ENCODE peak calls at places on chromosomes 6 and 20, in eight cellular contexts. L is CD8-positive, alpha-beta T cell; F is cardiac muscle cell; G is transverse colon; I is osteoblast; C is hepatocyte; R is PC-3; V is body of pancreas. O is an unnamed sample. For H3K4me1 and H3K27me3, the result is how much of the 10 kb centered on the place peaks cover.

GRCh38 chr6:159163901-159164370 is 5.3 kb upstream of the FNDC1 start:
- DNase-seq in L (no peak), F (peak), G (no peak), I (peak), C (peak), R (no peak), V (no peak), O (no peak)

GRCh38 chr6:42960243-42961019 is at the start of gene GNMT:
- DNase-seq in L (peak), F (peak), G (peak), I (peak), C (peak), R (peak), V (peak), O (peak)

GRCh38 chr6:132194529-132194928 is 206.7 kb downstream of the MOXD1 start:
- DNase-seq in L (no peak), F (no peak), G (no peak), I (no peak), C (no peak), R (no peak), V (no peak), O (no peak)

GRCh38 chr6:105954148-105954547 is 132.0 kb upstream of the PRDM1 start:
- DNase-seq in L (no peak), F (no peak), G (peak), I (no peak), C (peak), R (no peak), V (no peak), O (no peak)

GRCh38 chr20:52191132-52191435 is 495 bp downstream of the ZFP64 start:
- DNase-seq in L (no peak), F (no peak), G (no peak), I (no peak), C (no peak), R (peak), V (no peak), O (no peak)

GRCh38 chr6:159059099-159059498 is 14.3 kb upstream of the TAGAP start:
- DNase-seq in L (no peak), F (no peak), G (no peak), I (no peak), C (no peak), R (no peak), V (no peak), O (no peak)

GRCh38 chr6:35611235-35611634 is 77.5 kb downstream of the FKBP5 start:
- DNase-seq in L (no peak), F (peak), G (no peak), I (no peak), C (peak), R (no peak), V (no peak), O (no peak)

GRCh38 chr6:28474441-28475219 is 31.3 kb upstream of the ZSCAN23 start:
- DNase-seq in L (no peak), F (peak), G (no peak), I (peak), C (peak), R (peak), V (no peak), O (peak)

GRCh38 chr6:13708679-13709261 is 2.9 kb downstream of the RANBP9 start:
- DNase-seq in L (no peak), F (peak), G (no peak), I (no peak), C (no peak), R (peak), V (no peak), O (no peak)

GRCh38 chr20:25389858-25390537 is 637 bp downstream of the ABHD12 start:
- DNase-seq in L (peak), F (peak), G (peak), I (peak), C (peak), R (peak), V (peak), O (peak)

GRCh38 chr20:19285424-19285823 is 73.0 kb downstream of the SLC24A3 start:
- DNase-seq in L (no peak), F (no peak), G (no peak), I (no peak), C (no peak), R (no peak), V (no peak), O (no peak)

GRCh38 chr6:79813854-79814477 is 133.4 kb downstream of the ELOVL4 start:
- DNase-seq in L (peak), F (peak), G (peak), I (peak), C (peak), R (peak), V (peak), O (peak)

GRCh38 chr6:25354078-25354940 is 75.1 kb downstream of the CARMIL1 start:
- DNase-seq in L (no peak), F (peak), G (no peak), I (peak), C (no peak), R (no peak), V (no peak), O (no peak)

GRCh38 chr20:62453186-62453808 is 22.5 kb downstream of the GATA5 start:
- DNase-seq in L (no peak), F (no peak), G (no peak), I (no peak), C (no peak), R (no peak), V (no peak), O (no peak)

GRCh38 chr6:13479971-13480434 is 7.4 kb downstream of the GFOD1 start:
- DNase-seq in L (no peak), F (no peak), G (no peak), I (no peak), C (no peak), R (no peak), V (no peak), O (no peak)

GRCh38 chr6:143234686-143235085 is 174.0 kb downstream of the AIG1 start:
- DNase-seq in L (no peak), F (no peak), G (no peak), I (no peak), C (no peak), R (peak), V (no peak), O (no peak)

GRCh38 chr20:58891076-58891685 is 38.7 kb downstream of the GNAS start:
- DNase-seq in L (peak), F (peak), G (peak), I (peak), C (peak), R (peak), V (peak), O (peak)

GRCh38 chr20:58892932-58893224 is 40.4 kb downstream of the GNAS start:
- DNase-seq in L (no peak), F (no peak), G (no peak), I (no peak), C (no peak), R (no peak), V (no peak), O (no peak)

GRCh38 chr20:58893355-58894151 is 41.0 kb downstream of the GNAS start:
- DNase-seq in L (no peak), F (no peak), G (no peak), I (no peak), C (no peak), R (no peak), V (no peak), O (no peak)

GRCh38 chr20:58891686-58892125 is 39.2 kb downstream of the GNAS start:
- DNase-seq in L (no peak), F (no peak), G (peak), I (no peak), C (peak), R (peak), V (peak), O (peak)

DNA sequence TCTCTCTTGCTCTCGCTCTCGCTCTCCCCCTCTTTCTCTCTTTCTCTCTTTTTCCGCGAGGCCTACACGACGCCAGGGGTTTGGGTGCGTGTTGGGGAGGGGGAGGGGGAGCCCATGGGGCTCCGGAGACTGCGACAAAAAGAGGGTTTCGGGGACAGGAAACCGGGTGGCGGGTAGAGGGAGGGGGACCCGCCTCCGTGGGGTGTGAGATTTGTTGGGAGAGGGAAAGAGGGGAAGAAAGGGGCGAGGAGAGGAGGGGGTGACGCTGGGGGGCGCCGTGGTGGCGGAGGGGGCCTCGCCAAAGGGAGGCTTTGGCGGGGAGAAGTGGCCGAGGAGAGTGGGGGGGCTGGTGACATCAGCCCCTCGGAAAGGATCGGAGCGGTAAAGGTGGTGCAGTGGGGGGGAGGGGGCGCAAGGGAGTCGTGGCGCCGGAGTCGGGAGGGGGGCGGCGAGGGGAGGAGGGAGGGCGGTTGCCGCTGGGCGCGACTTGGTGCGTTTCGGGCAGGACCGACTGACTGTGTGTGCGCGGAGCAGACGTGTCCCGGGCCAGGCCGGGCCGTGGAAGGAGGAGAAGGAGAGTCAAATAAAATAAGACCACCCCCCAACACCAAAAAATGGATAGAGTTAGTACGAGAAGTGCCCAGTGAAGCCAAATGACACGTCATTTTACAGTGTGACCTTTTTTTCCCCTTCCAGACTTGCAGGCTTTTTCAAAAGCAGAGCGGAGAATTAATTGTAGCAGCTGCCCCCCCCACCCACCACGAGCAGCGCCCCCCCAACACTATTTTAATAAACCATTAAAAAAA is 39.8 kb downstream of the GNAS start:
- DNase-seq in L (peak), F (peak), G (peak), I (peak), C (peak), R (peak), V (peak), O (peak)
- TF ChIP-seq CTCF in L (no peak), F (peak), G (no peak), I (no peak), C (peak), R (peak), V (no peak), O (no peak)

GRCh38 chr6:161242113-161242512 is 31.7 kb downstream of the AGPAT4 start:
- DNase-seq in L (peak), F (no peak), G (no peak), I (no peak), C (no peak), R (no peak), V (no peak), O (no peak)
- H3K4me1 ChIP-seq in L (under half), F (under half), G (under half), I (under half), C (under half), R (under half), V (under half), O (under half)

GRCh38 chr20:1987826-1988225 is 6.0 kb downstream of the PDYN start:
- DNase-seq in L (no peak), F (peak), G (no peak), I (peak), C (no peak), R (peak), V (no peak), O (no peak)

GRCh38 chr20:1979116-1979778 is 14.6 kb downstream of the PDYN start:
- DNase-seq in L (no peak), F (peak), G (no peak), I (no peak), C (no peak), R (no peak), V (no peak), O (no peak)

GRCh38 chr20:1983311-1983710 is 10.5 kb downstream of the PDYN start:
- DNase-seq in L (no peak), F (no peak), G (no peak), I (no peak), C (no peak), R (no peak), V (no peak), O (no peak)

GRCh38 chr20:1982666-1983065 is 11.2 kb downstream of the PDYN start:
- DNase-seq in L (no peak), F (no peak), G (no peak), I (no peak), C (no peak), R (no peak), V (no peak), O (no peak)
- H3K27me3 ChIP-seq in L (under half), F (half or more), G (half or more), I (under half), C (under half), R (half or more), V (under half), O (under half)

GRCh38 chr6:31961616-31962015 is 2.6 kb downstream of the SKIC2 start:
- DNase-seq in L (no peak), F (no peak), G (no peak), I (peak), C (no peak), R (no peak), V (no peak), O (no peak)

GRCh38 chr6:31954511-31954910 is 4.3 kb downstream of the NELFE start:
- DNase-seq in L (no peak), F (no peak), G (no peak), I (peak), C (no peak), R (no peak), V (no peak), O (no peak)

GRCh38 chr6:31956796-31957195 is 2.0 kb downstream of the NELFE start:
- DNase-seq in L (no peak), F (no peak), G (no peak), I (peak), C (no peak), R (no peak), V (no peak), O (no peak)

GRCh38 chr6:31958412-31958740 is 395 bp downstream of the NELFE start:
- DNase-seq in L (no peak), F (no peak), G (no peak), I (peak), C (no peak), R (no peak), V (no peak), O (no peak)

DNA sequence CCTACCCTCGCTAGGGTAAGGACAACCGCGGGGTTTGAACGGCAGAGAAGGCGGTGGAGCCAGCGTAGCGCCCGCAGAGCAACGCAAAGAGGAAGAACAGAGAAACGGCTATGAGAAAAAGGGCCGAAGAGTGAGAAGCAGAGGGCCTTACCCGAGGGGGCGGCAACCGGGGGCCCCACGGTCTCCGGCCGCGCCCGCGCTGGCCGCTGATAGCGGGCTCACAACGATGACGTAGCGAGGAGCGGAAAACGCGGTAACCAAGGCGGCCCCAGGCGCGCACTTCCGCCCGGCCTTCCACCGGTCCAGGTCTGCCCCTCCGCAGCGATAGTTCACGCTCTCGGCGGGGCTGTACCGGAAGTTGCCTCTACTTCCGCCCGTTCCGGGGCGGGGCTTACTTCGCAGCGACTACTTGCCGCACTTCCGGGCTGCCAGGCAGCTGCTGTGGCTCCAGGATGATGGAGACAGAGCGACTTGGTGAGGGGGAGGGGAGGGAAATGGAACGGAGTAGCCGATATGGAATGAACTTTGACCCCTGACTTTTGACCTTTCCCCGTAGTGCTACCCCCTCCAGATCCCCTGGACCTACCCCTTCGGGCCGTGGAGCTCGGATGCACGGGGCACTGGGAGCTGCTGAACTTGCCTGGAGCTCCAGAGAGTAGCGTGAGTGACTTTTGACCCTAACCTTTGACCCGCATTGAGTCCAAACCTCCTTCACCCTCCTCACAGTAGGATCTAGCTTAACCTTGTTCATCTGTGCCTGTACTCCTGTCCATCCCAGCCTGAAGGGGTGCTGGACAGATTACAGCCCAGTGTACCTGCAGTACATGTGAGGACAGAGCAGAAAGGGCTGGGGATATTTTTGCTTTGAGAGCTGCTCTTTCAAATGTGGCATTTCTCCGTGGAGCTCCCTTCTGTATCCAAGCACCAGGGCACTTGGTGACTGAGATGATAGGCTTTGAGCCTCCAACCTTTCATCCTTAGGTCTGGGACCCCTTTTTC is at the start of the genes NELFE and SKIC2:
- DNase-seq in L (peak), F (peak), G (peak), I (peak), C (peak), R (peak), V (peak), O (peak)
- TF ChIP-seq CTCF in L (no peak), F (no peak), G (no peak), I (no peak), C (no peak), R (no peak), V (no peak), O (no peak)

GRCh38 chr6:111739257-111739696 is 133.6 kb upstream of the TRAF3IP2 start:
- DNase-seq in L (no peak), F (no peak), G (no peak), I (no peak), C (no peak), R (no peak), V (no peak), O (peak)
- H3K4me1 ChIP-seq in L (half or more), F (under half), G (under half), I (under half), C (under half), R (under half), V (under half), O (under half)

O was measured in BE2C.